ENCODE peak calls at places on chromosomes 12 and 14, in ten cellular contexts. O, P, B, T, S, I, R, V, Q and L are unnamed samples.

GRCh38 chr12:45730842-45731336 is 1.4 kb downstream of the ARID2 start:
- DNase-seq in S (peak; percentile 47), R (peak; percentile 53), P (peak; percentile 37), V (no peak), B (no peak), Q (peak; percentile 25), O (no peak), I (no peak), T (no peak), L (no peak)

GRCh38 chr12:130764073-130764472 is 48.0 kb upstream of the RIMBP2 start:
- DNase-seq in R (peak; percentile 33), S (peak; percentile 13), O (no peak), I (no peak), T (no peak), P (peak; percentile 21), V (no peak), B (no peak), Q (no peak), L (no peak)

GRCh38 chr14:24911324-24912095 is 138.4 kb downstream of the STXBP6 start:
- DNase-seq in I (no peak), V (peak; percentile 18), S (no peak), R (peak; percentile 91), B (no peak), T (no peak), P (peak; percentile 72), Q (no peak), O (no peak), L (no peak)

GRCh38 chr12:123250471-123251383 is 17.5 kb downstream of the MTRFR start:
- DNase-seq in V (no peak), B (peak; percentile 85), O (peak; percentile 62), R (no peak), T (no peak), I (no peak), P (peak; percentile 17), S (no peak), Q (no peak), L (peak; percentile 83)

GRCh38 chr14:103828315-103828967 is 18.9 kb downstream of the PPP1R13B start:
- DNase-seq in V (peak; percentile 58), R (no peak), T (peak; percentile 47), S (no peak), B (peak; percentile 40), I (no peak), O (no peak), P (peak; percentile 28), Q (no peak), L (no peak)

GRCh38 chr12:69676257-69677012 is 22.7 kb downstream of the BEST3 start:
- DNase-seq in I (no peak), S (no peak), T (no peak), V (no peak), O (no peak), B (no peak), R (no peak), Q (no peak), P (no peak), L (no peak)

GRCh38 chr12:16076553-16076952 is 165.4 kb downstream of the DERA start:
- DNase-seq in R (peak; percentile 12), T (no peak), O (no peak), S (peak; percentile 23), Q (no peak), I (no peak), B (no peak), P (no peak), V (no peak), L (no peak)

GRCh38 chr12:105206686-105207374 is 29.1 kb downstream of the APPL2 start:
- DNase-seq in V (no peak), O (no peak), I (no peak), P (no peak), B (no peak), T (no peak), S (peak; percentile 17), R (no peak), Q (no peak), L (no peak)

GRCh38 chr14:74754899-74755298 is 8.2 kb upstream of the YLPM1 start:
- DNase-seq in Q (no peak), O (no peak), T (no peak), R (no peak), V (no peak), P (no peak), S (no peak), B (no peak), I (no peak), L (no peak)

GRCh38 chr14:22980672-22981089 is 1.7 kb downstream of the AJUBA start:
- DNase-seq in V (no peak), Q (peak; percentile 5), R (no peak), T (peak; percentile 26), B (peak; percentile 82), P (no peak), S (peak; percentile 66), I (no peak), O (peak; percentile 66), L (peak; percentile 65)

GRCh38 chr12:22631863-22632463 is 7.0 kb downstream of the ETNK1 start:
- DNase-seq in R (peak; percentile 53), S (peak; percentile 10), V (no peak), O (no peak), I (no peak), T (no peak), P (no peak), B (no peak), Q (peak; percentile 24), L (no peak)

GRCh38 chr12:42756841-42757661 is 167.5 kb upstream of the PRICKLE1 start:
- DNase-seq in P (peak; percentile 100), Q (no peak), R (peak; percentile 57), I (no peak), V (no peak), O (no peak), S (peak; percentile 19), T (no peak), B (no peak), L (no peak)

DNA sequence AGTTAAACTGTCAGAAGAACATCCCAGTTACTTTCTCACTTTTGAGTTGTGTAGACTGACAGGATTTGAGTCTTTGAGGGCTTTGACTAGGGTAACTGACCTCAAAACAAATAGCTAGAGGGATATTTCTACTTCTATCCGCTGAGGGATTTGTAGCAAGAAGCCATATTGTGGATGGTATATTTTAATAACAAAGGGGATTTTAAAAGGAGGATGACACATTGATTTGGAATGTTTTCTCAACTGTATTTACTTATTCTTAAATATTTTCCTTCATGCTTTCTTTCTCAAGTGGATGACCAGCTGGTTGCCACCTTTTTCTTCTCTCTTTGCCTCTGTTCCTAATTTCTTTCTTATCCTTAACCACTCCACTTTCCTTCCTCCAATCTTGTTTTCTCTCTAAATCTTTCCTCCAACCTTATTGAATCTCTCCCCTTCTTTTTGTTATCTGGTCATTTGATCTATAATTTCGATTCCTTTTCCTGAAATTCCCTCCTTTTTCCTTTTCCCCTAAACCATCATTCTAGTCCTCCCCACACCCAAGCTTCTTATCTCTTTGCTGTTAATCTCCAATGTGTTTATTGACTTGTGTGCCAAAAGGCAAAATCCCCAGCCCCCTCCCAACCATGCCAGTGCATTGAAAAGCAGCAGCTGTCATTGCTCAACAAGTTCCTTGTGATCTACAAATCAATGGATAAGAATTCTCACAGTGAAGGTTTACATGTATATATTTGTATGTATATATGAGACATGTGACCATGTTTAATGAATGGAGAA is 411.6 kb downstream of the RAD51B start:
- DNase-seq in O (peak; percentile 60), Q (no peak), R (peak; percentile 64), T (no peak), V (no peak), I (no peak), P (peak; percentile 70), B (no peak), S (no peak), L (no peak)
- H3K4me1 ChIP-seq in O (peaks cover 23% of the 10 kb centered on the region), Q (no peaks in the 10 kb centered on the region), R (peaks cover 15% of the 10 kb centered on the region), T (peaks cover 33% of the 10 kb centered on the region), V (no peaks in the 10 kb centered on the region), I (peaks cover 37% of the 10 kb centered on the region), P (peaks cover 36% of the 10 kb centered on the region), B (peaks cover 38% of the 10 kb centered on the region), S (peaks cover 9% of the 10 kb centered on the region), L (peaks cover 36% of the 10 kb centered on the region)

DNA sequence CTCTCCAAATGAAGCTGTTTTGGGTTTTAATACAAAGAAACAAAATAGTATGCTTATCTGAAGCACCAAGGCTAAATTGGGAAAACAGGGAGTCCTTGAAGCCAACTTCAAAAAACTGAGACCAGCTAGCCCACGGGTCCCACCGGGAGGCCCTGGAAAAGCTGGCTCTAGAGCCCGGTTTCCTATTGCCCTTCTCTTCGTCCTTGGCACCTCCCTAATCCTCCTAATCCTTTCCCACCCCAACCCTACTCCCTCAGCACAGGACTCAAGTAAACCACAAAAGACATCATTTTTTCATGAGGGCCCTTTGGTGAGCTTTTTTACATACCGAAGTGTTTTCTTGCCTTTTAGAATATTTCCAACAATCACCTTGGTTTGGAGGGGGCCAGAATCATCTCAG is 11.3 kb downstream of the LRRC74A start:
- DNase-seq in T (no peak), I (no peak), R (no peak), S (no peak), Q (no peak), V (peak; percentile 43), O (no peak), B (no peak), P (no peak), L (no peak)
- H3K27ac ChIP-seq in T (no peak overlapping the region), I (no peak overlapping the region), R (no peak overlapping the region), S (no peak overlapping the region), Q (no peak overlapping the region), V (peak overlapping the region; percentile 65), O (no peak overlapping the region), B (no peak overlapping the region), P (no peak overlapping the region), L (no peak overlapping the region)

DNA sequence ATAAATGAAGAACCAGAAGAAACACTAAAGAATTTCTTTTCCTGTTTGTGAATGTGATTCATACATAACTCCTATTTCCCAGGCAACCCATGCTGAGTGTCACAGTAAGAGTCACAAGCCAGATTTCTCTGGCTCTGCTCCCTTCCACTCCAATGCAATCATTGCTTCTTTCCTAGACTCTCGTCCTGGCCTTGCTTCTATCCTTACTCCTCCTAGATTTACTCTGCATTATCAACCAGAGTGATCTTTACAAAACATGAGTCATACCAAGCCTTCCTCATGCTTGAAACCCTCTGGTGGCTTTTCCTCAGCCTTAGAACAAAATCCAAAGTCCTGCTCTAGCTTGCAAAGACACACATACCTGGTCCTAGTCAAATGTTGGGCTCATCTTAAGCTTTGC is 13.3 kb downstream of the IL22 start:
- DNase-seq in V (no peak), T (no peak), R (peak; percentile 77), P (peak; percentile 86), S (no peak), O (no peak), I (no peak), B (no peak), Q (no peak), L (no peak)
- H3K4me3 ChIP-seq in V (no peak overlapping the region), T (no peak overlapping the region), R (no peak overlapping the region), P (no peak overlapping the region), S (no peak overlapping the region), O (no peak overlapping the region), I (no peak overlapping the region), B (no peak overlapping the region), Q (no peak overlapping the region), L (no peak overlapping the region)

GRCh38 chr12:115636546-115636945 is 640.9 kb downstream of the MED13L start:
- DNase-seq in O (no peak), B (no peak), R (no peak), I (no peak), S (no peak), Q (no peak), T (no peak), V (no peak), P (peak; percentile 58), L (no peak)
- H3K4me1 ChIP-seq in O (no peaks in the 10 kb centered on the region), B (no peaks in the 10 kb centered on the region), R (no peaks in the 10 kb centered on the region), I (no peaks in the 10 kb centered on the region), S (no peaks in the 10 kb centered on the region), Q (no peaks in the 10 kb centered on the region), T (no peaks in the 10 kb centered on the region), V (no peaks in the 10 kb centered on the region), P (peaks cover 5% of the 10 kb centered on the region), L (no peaks in the 10 kb centered on the region)

GRCh38 chr14:91920526-91920925 is 27.0 kb downstream of the FBLN5 start:
- DNase-seq in O (no peak), P (no peak), B (no peak), S (no peak), T (no peak), Q (no peak), R (no peak), V (no peak), I (no peak), L (no peak)
- H3K27ac ChIP-seq in O (no peak overlapping the region), P (no peak overlapping the region), B (no peak overlapping the region), S (no peak overlapping the region), T (peak overlapping the region; percentile 30), Q (no peak overlapping the region), R (no peak overlapping the region), V (no peak overlapping the region), I (no peak overlapping the region), L (no peak overlapping the region)